ENCODE peak calls at places on chromosomes 11 and 22, in four cellular contexts. One of them, this sample, is unnamed.

GRCh38 chr11:123587044-123587443 is 67.4 kb downstream of the SCN3B start:
- DNase-seq in neural progenitor cell: no peak
- DNase-seq in HT1080: peak; percentile 48
- DNase-seq in HEK293T: no peak
- DNase-seq in this sample: no peak

GRCh38 chr11:20488352-20488751 is 100.8 kb downstream of the PRMT3 start:
- DNase-seq in neural progenitor cell: no peak
- DNase-seq in HT1080: no peak
- DNase-seq in HEK293T: no peak
- DNase-seq in this sample: peak; percentile 65

GRCh38 chr11:267491-267994 is 10.7 kb upstream of the NLRP6 start:
- DNase-seq in neural progenitor cell: no peak
- DNase-seq in HT1080: no peak
- DNase-seq in HEK293T: no peak
- DNase-seq in this sample: no peak

GRCh38 chr22:30036656-30037055 is 43.6 kb upstream of the HORMAD2 start:
- DNase-seq in neural progenitor cell: no peak
- DNase-seq in HT1080: peak; percentile 27
- DNase-seq in HEK293T: no peak
- DNase-seq in this sample: no peak

GRCh38 chr22:17083811-17084540 is 824 bp upstream of the IL17RA start:
- DNase-seq in neural progenitor cell: no peak
- DNase-seq in HT1080: no peak
- DNase-seq in HEK293T: no peak
- DNase-seq in this sample: no peak

GRCh38 chr22:37781434-37782059 is 26.2 kb upstream of the GCAT start:
- DNase-seq in neural progenitor cell: peak; percentile 33
- DNase-seq in HT1080: no peak
- DNase-seq in HEK293T: peak; percentile 45
- DNase-seq in this sample: no peak

GRCh38 chr11:126939552-126939951 is 61.0 kb downstream of the KIRREL3 start:
- DNase-seq in neural progenitor cell: no peak
- DNase-seq in HT1080: no peak
- DNase-seq in HEK293T: no peak
- DNase-seq in this sample: no peak

GRCh38 chr11:13229136-13229535 is 48.5 kb upstream of the BMAL1 start:
- DNase-seq in neural progenitor cell: no peak
- DNase-seq in HT1080: no peak
- DNase-seq in HEK293T: no peak
- DNase-seq in this sample: no peak

GRCh38 chr11:134120921-134121526 is 52.2 kb downstream of the JAM3 start:
- DNase-seq in neural progenitor cell: no peak
- DNase-seq in HT1080: peak; percentile 73
- DNase-seq in HEK293T: no peak
- DNase-seq in this sample: no peak

GRCh38 chr22:23608583-23608982 is 23.5 kb downstream of the DRICH1 start:
- DNase-seq in neural progenitor cell: peak; percentile 88
- DNase-seq in HT1080: peak; percentile 18
- DNase-seq in HEK293T: no peak
- DNase-seq in this sample: no peak

GRCh38 chr22:49535527-49536125 is 292.0 kb downstream of the BRD1 start:
- DNase-seq in neural progenitor cell: no peak
- DNase-seq in HT1080: no peak
- DNase-seq in HEK293T: no peak
- DNase-seq in this sample: no peak

GRCh38 chr11:60821827-60822599 is 19.9 kb upstream of the CCDC86 start:
- DNase-seq in neural progenitor cell: no peak
- DNase-seq in HT1080: no peak
- DNase-seq in HEK293T: no peak
- DNase-seq in this sample: no peak

GRCh38 chr11:14358729-14359439 is at the start of gene RRAS2:
- DNase-seq in neural progenitor cell: peak; percentile 94
- DNase-seq in HT1080: peak; percentile 56
- DNase-seq in HEK293T: peak; percentile 84
- DNase-seq in this sample: peak; percentile 69

GRCh38 chr11:12050911-12051667 is 42.7 kb upstream of the DKK3 start:
- DNase-seq in neural progenitor cell: no peak
- DNase-seq in HT1080: no peak
- DNase-seq in HEK293T: no peak
- DNase-seq in this sample: no peak

GRCh38 chr11:117942255-117942654 is 13.1 kb upstream of the TMPRSS13 start:
- DNase-seq in neural progenitor cell: no peak
- DNase-seq in HT1080: no peak
- DNase-seq in HEK293T: no peak
- DNase-seq in this sample: no peak

GRCh38 chr11:95605271-95605940 is 184.2 kb downstream of the FAM76B start:
- DNase-seq in neural progenitor cell: no peak
- DNase-seq in HT1080: no peak
- DNase-seq in HEK293T: no peak
- DNase-seq in this sample: no peak

GRCh38 chr11:12811861-12812260 is 137.6 kb downstream of the TEAD1 start:
- DNase-seq in neural progenitor cell: no peak
- DNase-seq in HT1080: peak; percentile 34
- DNase-seq in HEK293T: no peak
- DNase-seq in this sample: no peak

GRCh38 chr11:122240621-122241020 is 124.6 kb upstream of the BLID start:
- DNase-seq in neural progenitor cell: no peak
- DNase-seq in HT1080: no peak
- DNase-seq in HEK293T: no peak
- DNase-seq in this sample: no peak

GRCh38 chr11:17209939-17210245 is 2.1 kb upstream of the PIK3C2A start:
- DNase-seq in neural progenitor cell: no peak
- DNase-seq in HT1080: no peak
- DNase-seq in HEK293T: no peak
- DNase-seq in this sample: no peak

This sample was measured in SK-N-DZ.